ENCODE peak calls at places on chromosomes 16 and 17, in six cellular contexts. K is T-helper 17 cell; F is Daoy; L is stimulated activated naive B cell treated with anti-CD40 and anti-IgM and Interleukin-4, amounts not matched to agents 10 μg/mL and 1 μg/mL and 100 μg/mL, for 72 hours; V is activated CD8-positive, alpha-beta T cell treated with anti-CD3 and anti-CD28 coated beads, Interleukin-2, amount 10 ng/mL, durations not matched to agents 7 days and 5 days; S is NCI-H1930. I is an unnamed sample.
A peak's percentile ranks its signal among the peaks of the same experiment; 100 is the strongest.

GRCh38 chr16:29961127-29961478 is 776 bp upstream of the TMEM219 start:
- DNase-seq in K (no peak), F (no peak), L (no peak), V (no peak), S (no peak), I (no peak)

GRCh38 chr16:57284206-57284951 is at the start of gene PLLP:
- DNase-seq in K (peak; percentile 27), F (peak; percentile 37), L (peak; percentile 12), V (no peak), S (peak; percentile 7), I (peak; percentile 7)

GRCh38 chr17:73297934-73298861 is 13.6 kb downstream of the CDC42EP4 start:
- DNase-seq in K (no peak), F (no peak), L (no peak), V (no peak), S (no peak), I (no peak)

GRCh38 chr16:31032736-31033708 is at the start of gene STX4:
- DNase-seq in K (peak; percentile 95), F (peak; percentile 95), L (peak; percentile 96), V (peak; percentile 99), S (peak; percentile 95), I (peak; percentile 87)

GRCh38 chr17:2876467-2876866 is 80.2 kb downstream of the RAP1GAP2 start:
- DNase-seq in K (no peak), F (no peak), L (no peak), V (no peak), S (no peak), I (no peak)

GRCh38 chr17:36034127-36034526 is 16.4 kb upstream of the CCL23 start:
- DNase-seq in K (no peak), F (no peak), L (peak; percentile 20), V (no peak), S (no peak), I (no peak)

GRCh38 chr16:72677662-72678447 is 370.1 kb downstream of the ZFHX3 start:
- DNase-seq in K (no peak), F (peak; percentile 1), L (no peak), V (no peak), S (no peak), I (no peak)

GRCh38 chr17:48791128-48792032 is 25.6 kb downstream of the TTLL6 start:
- DNase-seq in K (no peak), F (peak; percentile 72), L (no peak), V (peak; percentile 45), S (no peak), I (no peak)

GRCh38 chr17:69390735-69391501 is 23.6 kb upstream of the MAP2K6 start:
- DNase-seq in K (no peak), F (no peak), L (no peak), V (no peak), S (no peak), I (no peak)

GRCh38 chr16:83769397-83770008 is 38.3 kb upstream of the HSBP1 start:
- DNase-seq in K (no peak), F (no peak), L (peak; percentile 46), V (no peak), S (no peak), I (no peak)

GRCh38 chr16:17062676-17063075 is 408.1 kb downstream of the XYLT1 start:
- DNase-seq in K (no peak), F (no peak), L (no peak), V (no peak), S (no peak), I (no peak)

GRCh38 chr16:50373345-50373701 is 4.5 kb upstream of the BRD7 start:
- DNase-seq in K (no peak), F (no peak), L (no peak), V (no peak), S (no peak), I (no peak)

GRCh38 chr16:72092832-72093447 is 480 bp downstream of the TXNL4B start:
- DNase-seq in K (no peak), F (peak; percentile 47), L (no peak), V (no peak), S (no peak), I (no peak)

GRCh38 chr17:81959362-81960129 is 1.4 kb downstream of the NOTUM start:
- DNase-seq in K (peak; percentile 83), F (peak; percentile 76), L (peak; percentile 50), V (peak; percentile 80), S (peak; percentile 65), I (no peak)

GRCh38 chr17:63529711-63530556 is 6.8 kb downstream of the KCNH6 start:
- DNase-seq in K (no peak), F (no peak), L (no peak), V (no peak), S (no peak), I (no peak)

GRCh38 chr16:58464047-58464915 is 35.7 kb upstream of the NDRG4 start:
- DNase-seq in K (no peak), F (peak; percentile 40), L (no peak), V (no peak), S (no peak), I (no peak)

GRCh38 chr16:57623251-57624043 is 5.0 kb upstream of the ADGRG1 start:
- DNase-seq in K (no peak), F (peak; percentile 88), L (no peak), V (no peak), S (no peak), I (peak; percentile 41)

GRCh38 chr17:59425085-59425901 is 93.8 kb downstream of the YPEL2 start:
- DNase-seq in K (no peak), F (no peak), L (no peak), V (no peak), S (no peak), I (no peak)

GRCh38 chr16:57109500-57110105 is 17.2 kb downstream of the CPNE2 start:
- DNase-seq in K (no peak), F (no peak), L (no peak), V (no peak), S (no peak), I (no peak)

GRCh38 chr16:31130336-31130812 is 5.2 kb downstream of the PRSS8 start:
- DNase-seq in K (no peak), F (no peak), L (no peak), V (no peak), S (no peak), I (no peak)

GRCh38 chr17:15346196-15346595 is 4.8 kb upstream of the TEKT3 start:
- DNase-seq in K (no peak), F (no peak), L (no peak), V (no peak), S (no peak), I (no peak)

I was measured in NCI-H187.